ENCODE peak calls at places on chromosomes 11 and 22, in five cellular contexts. B, Y, G, W and H are unnamed samples.

GRCh38 chr11:95325777-95326258 is 94.8 kb upstream of the SESN3 start:
- DNase-seq in B (no peak), Y (no peak), G (no peak), W (no peak), H (no peak)

GRCh38 chr11:60952742-60953170 is 780 bp upstream of the SLC15A3 start:
- DNase-seq in B (no peak), Y (no peak), G (no peak), W (no peak), H (no peak)

GRCh38 chr11:123231777-123232176 is 36.7 kb upstream of the CLMP start:
- DNase-seq in B (no peak), Y (no peak), G (no peak), W (no peak), H (no peak)

GRCh38 chr22:35541254-35541748 is 670 bp downstream of the RASD2 start:
- DNase-seq in B (no peak), Y (no peak), G (no peak), W (no peak), H (no peak)

GRCh38 chr11:6057452-6057851 is 26.9 kb upstream of the OR56A1 start:
- DNase-seq in B (no peak), Y (no peak), G (no peak), W (no peak), H (no peak)

GRCh38 chr22:17191163-17191562 is 28.1 kb downstream of the ADA2 start:
- DNase-seq in B (no peak), Y (no peak), G (no peak), W (peak; percentile 55), H (no peak)

GRCh38 chr22:49894321-49895072 is 23.7 kb downstream of the ALG12 start:
- DNase-seq in B (no peak), Y (no peak), G (no peak), W (no peak), H (no peak)

GRCh38 chr11:27757953-27758352 is 57.7 kb upstream of the BDNF start:
- DNase-seq in B (no peak), Y (no peak), G (no peak), W (peak; percentile 75), H (no peak)

GRCh38 chr11:86942212-86942611 is 13.0 kb downstream of the FZD4 start:
- DNase-seq in B (no peak), Y (no peak), G (no peak), W (peak; percentile 29), H (no peak)

GRCh38 chr11:77136074-77136473 is 8.0 kb downstream of the MYO7A start:
- DNase-seq in B (no peak), Y (no peak), G (no peak), W (peak; percentile 71), H (no peak)

GRCh38 chr22:23575601-23576000 is 4.5 kb downstream of the IGLL1 start:
- DNase-seq in B (no peak), Y (no peak), G (no peak), W (no peak), H (no peak)